ENCODE peak calls at places on chromosome 19, in four cellular contexts. F is GM12892, R is SK-N-SH, P is K562. L is an unnamed sample.

GRCh38 chr19:47899335-47899734 is 13.2 kb upstream of the SULT2A1 start:
- DNase-seq in P (no peak), R (no peak), F (no peak), L (no peak)

GRCh38 chr19:40413291-40413994 is at the start of gene PRX:
- DNase-seq in F (no peak), R (peak), P (peak), L (no peak)

GRCh38 chr19:2607712-2608601 is 94.5 kb downstream of the GNG7 start:
- DNase-seq in F (no peak), P (no peak), R (no peak), L (no peak)

GRCh38 chr19:2699413-2700142 is 2.9 kb downstream of the GNG7 start:
- DNase-seq in R (no peak), F (no peak), P (no peak), L (no peak)

GRCh38 chr19:19486343-19487076 is 28.8 kb downstream of the TSSK6 start:
- DNase-seq in F (no peak), P (no peak), R (no peak), L (no peak)

GRCh38 chr19:10305139-10305806 is 4.3 kb downstream of the ZGLP1 start:
- DNase-seq in P (peak), R (no peak), F (no peak), L (no peak)

GRCh38 chr19:23055946-23056345 is 53.0 kb upstream of the ZNF728 start:
- DNase-seq in P (no peak), R (no peak), F (no peak), L (no peak)

GRCh38 chr19:33512021-33512420 is 9.6 kb downstream of the PEPD start:
- DNase-seq in F (no peak), R (no peak), P (no peak), L (no peak)

GRCh38 chr19:48858984-48859710 is 9.3 kb downstream of the PLEKHA4 start:
- DNase-seq in P (peak), F (peak), R (no peak), L (peak)

GRCh38 chr19:10270616-10271394 is at the start of gene ICAM1:
- DNase-seq in R (peak), F (no peak), P (peak), L (no peak)

GRCh38 chr19:56840452-56841193 is at the start of the genes PEG3 and ZIM2:
- DNase-seq in F (no peak), P (no peak), R (peak), L (no peak)

GRCh38 chr19:16261584-16262370 is 62.8 kb upstream of the KLF2 start:
- DNase-seq in R (no peak), P (no peak), F (no peak), L (no peak)

GRCh38 chr19:13143135-13143534 is 7.0 kb downstream of the STX10 start:
- DNase-seq in P (peak), R (no peak), F (no peak), L (no peak)

GRCh38 chr19:1295169-1296012 is 9.7 kb downstream of the EFNA2 start:
- DNase-seq in P (peak), R (peak), F (peak), L (peak)

GRCh38 chr19:48935864-48936263 is 2.4 kb downstream of the DHDH start:
- DNase-seq in P (no peak), R (no peak), F (no peak), L (no peak)

GRCh38 chr19:55544776-55545439 is 435 bp downstream of the SBK3 start:
- DNase-seq in F (no peak), R (no peak), P (peak), L (no peak)

GRCh38 chr19:4208385-4209094 is 20.8 kb upstream of the EBI3 start:
- DNase-seq in F (no peak), R (peak), P (peak), L (no peak)

GRCh38 chr19:18149596-18149975 is 3.4 kb upstream of the PIK3R2 start:
- DNase-seq in R (no peak), F (no peak), P (no peak), L (no peak)

GRCh38 chr19:56953411-56953810 is 112.9 kb upstream of the PEG3 start:
- DNase-seq in P (no peak), F (no peak), R (no peak), L (no peak)

GRCh38 chr19:10226376-10227214 is 4.5 kb downstream of the S1PR2 start:
- DNase-seq in F (no peak), P (no peak), R (peak), L (no peak)

GRCh38 chr19:57850553-57851017 is 926 bp downstream of the ZNF587 start:
- DNase-seq in F (no peak), P (peak), R (peak), L (no peak)

GRCh38 chr19:15251749-15252397 is 19.6 kb upstream of the EPHX3 start:
- DNase-seq in R (peak), P (peak), F (no peak), L (no peak)

GRCh38 chr19:51566489-51567100 is 4.5 kb upstream of the ZNF175 start:
- DNase-seq in F (no peak), R (no peak), P (peak), L (no peak)

GRCh38 chr19:3785464-3785937 is 680 bp downstream of the MATK start:
- DNase-seq in F (no peak), P (peak), R (no peak), L (no peak)

GRCh38 chr19:21321134-21321533 is 8.1 kb downstream of the ZNF708 start:
- DNase-seq in F (no peak), R (no peak), P (no peak), L (no peak)

GRCh38 chr19:27974082-27974513 is 1238.9 kb downstream of the UQCRFS1 start:
- DNase-seq in P (peak), R (peak), F (no peak), L (no peak)

GRCh38 chr19:10074153-10074552 is 12.0 kb upstream of the SHFL start:
- DNase-seq in R (no peak), F (no peak), P (peak), L (no peak)

GRCh38 chr19:4301590-4302237 is 475 bp downstream of the TMIGD2 start:
- DNase-seq in P (no peak), R (no peak), F (no peak), L (no peak)

GRCh38 chr19:56987184-56987583 is 132.6 kb upstream of the USP29 start:
- DNase-seq in F (no peak), P (no peak), R (peak), L (no peak)

GRCh38 chr19:22609630-22610029 is 24.5 kb upstream of the ZNF492 start:
- DNase-seq in F (no peak), P (no peak), R (no peak), L (no peak)

GRCh38 chr19:50490991-50491472 is 14.4 kb upstream of the GARIN5A start:
- DNase-seq in P (no peak), R (no peak), F (no peak), L (no peak)

GRCh38 chr19:18450934-18451836 is 13.3 kb upstream of the ISYNA1 start:
- DNase-seq in P (peak), R (peak), F (peak), L (peak)

GRCh38 chr19:8585057-8585893 is 8.0 kb upstream of the MYO1F start:
- DNase-seq in F (no peak), R (no peak), P (no peak), L (no peak)
- TF ChIP-seq TAF1 in F (no peak), R (no peak), P (no peak), L (no peak)

GRCh38 chr19:45772130-45772880 is 3.3 kb upstream of the SIX5 start:
- DNase-seq in F (no peak), R (no peak), P (no peak), L (no peak)

GRCh38 chr19:45772912-45773311 is 3.9 kb upstream of the SIX5 start:
- DNase-seq in R (no peak), P (no peak), F (no peak), L (no peak)

GRCh38 chr19:45770192-45771101 is 1.4 kb upstream of the SIX5 start:
- DNase-seq in F (peak), P (peak), R (peak), L (peak)

GRCh38 chr19:45769821-45770191 is 754 bp upstream of the SIX5 start:
- DNase-seq in P (peak), F (no peak), R (no peak), L (no peak)

DNA sequence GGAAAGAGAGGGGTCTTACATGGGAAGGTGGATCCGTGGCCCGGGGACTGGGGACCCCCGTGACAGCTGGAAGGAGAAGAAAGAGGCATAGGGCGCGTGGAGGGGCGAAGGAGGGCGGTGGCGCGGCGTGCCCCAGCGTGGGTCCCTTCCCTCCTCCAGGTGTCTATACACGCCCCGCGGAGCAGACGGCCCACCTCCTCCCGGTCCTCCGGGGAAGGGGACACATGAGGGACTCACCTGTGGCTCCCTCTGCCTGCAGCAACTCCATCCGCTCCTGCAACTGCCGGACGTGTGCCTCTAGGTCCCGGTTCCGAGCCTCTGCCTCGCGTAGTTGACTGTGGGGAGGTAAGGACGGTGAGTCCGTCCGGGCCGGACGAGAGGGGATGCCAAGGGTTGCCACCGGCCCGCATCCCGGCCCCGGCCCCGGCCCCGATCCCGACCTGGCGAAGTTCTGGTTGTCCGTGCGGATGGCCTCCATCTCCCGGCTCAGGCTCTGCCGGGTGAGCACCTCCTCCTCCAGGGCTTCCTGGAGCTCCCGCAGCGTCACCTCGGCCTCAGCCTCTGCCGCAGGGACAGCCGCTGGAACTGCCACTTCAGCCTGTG is 2.4 kb upstream of the SIX5 start:
- DNase-seq in R (no peak), P (no peak), F (no peak), L (no peak)
- TF ChIP-seq TAF1 in R (no peak), P (no peak), F (no peak), L (no peak)

DNA sequence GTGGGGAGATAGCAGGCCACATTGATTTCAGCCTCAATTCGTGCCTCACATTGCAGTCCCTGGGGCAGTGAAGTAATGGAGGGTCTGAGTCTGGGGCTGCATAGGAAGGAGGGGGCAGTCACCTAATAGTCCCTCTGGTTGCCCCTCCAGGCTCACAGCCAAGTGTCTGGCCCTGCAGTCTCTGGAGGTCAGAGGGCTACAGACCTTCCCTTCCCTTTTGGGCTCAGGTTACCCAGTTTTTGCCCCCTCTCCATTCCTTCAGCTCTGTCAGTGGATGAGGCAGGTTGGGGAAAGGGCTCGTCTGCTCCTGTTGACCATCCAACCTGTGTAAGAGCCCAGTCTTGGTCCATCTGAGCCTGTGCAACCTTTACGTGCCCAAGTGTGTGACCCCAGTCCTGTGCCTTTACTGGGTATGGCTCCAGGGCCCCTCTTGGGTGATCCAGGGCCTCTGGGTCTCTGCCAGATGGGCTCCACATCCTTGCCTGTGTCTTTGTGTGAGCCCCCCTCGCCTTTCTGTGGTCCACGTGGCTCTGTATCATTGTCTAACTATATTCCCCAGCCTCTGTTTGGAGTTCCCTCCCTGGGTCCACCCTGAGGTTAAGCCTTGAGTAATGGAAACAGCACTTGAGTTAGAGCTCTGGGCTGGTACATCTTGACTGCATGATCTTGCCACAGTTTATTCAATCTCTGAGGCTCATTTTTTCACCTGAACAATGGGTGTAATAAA is 13.1 kb downstream of the CIC start:
- DNase-seq in F (no peak), P (peak), R (no peak), L (no peak)
- TF ChIP-seq TAF1 in F (no peak), P (no peak), R (no peak), L (no peak)

GRCh38 chr19:7901337-7901736 is 2.3 kb upstream of the MAP2K7 start:
- DNase-seq in R (no peak), P (no peak), F (no peak), L (no peak)

GRCh38 chr19:7903244-7904073 is at the start of gene MAP2K7:
- DNase-seq in P (peak), R (peak), F (peak), L (peak)

GRCh38 chr19:7900931-7901330 is 2.7 kb upstream of the MAP2K7 start:
- DNase-seq in F (no peak), R (no peak), P (no peak), L (no peak)

GRCh38 chr19:7904074-7905020 is 670 bp downstream of the MAP2K7 start:
- DNase-seq in R (peak), P (peak), F (peak), L (peak)

GRCh38 chr19:7902796-7903243 is 857 bp upstream of the MAP2K7 start:
- DNase-seq in P (peak), F (no peak), R (no peak), L (no peak)
- TF ChIP-seq TAF1 in P (no peak), F (no peak), R (no peak), L (no peak)

GRCh38 chr19:53624776-53625540 is 6.8 kb upstream of the DPRX start:
- DNase-seq in P (no peak), F (no peak), R (no peak), L (no peak)

GRCh38 chr19:53626941-53627340 is 4.9 kb upstream of the DPRX start:
- DNase-seq in P (no peak), R (no peak), F (no peak), L (no peak)

DNA sequence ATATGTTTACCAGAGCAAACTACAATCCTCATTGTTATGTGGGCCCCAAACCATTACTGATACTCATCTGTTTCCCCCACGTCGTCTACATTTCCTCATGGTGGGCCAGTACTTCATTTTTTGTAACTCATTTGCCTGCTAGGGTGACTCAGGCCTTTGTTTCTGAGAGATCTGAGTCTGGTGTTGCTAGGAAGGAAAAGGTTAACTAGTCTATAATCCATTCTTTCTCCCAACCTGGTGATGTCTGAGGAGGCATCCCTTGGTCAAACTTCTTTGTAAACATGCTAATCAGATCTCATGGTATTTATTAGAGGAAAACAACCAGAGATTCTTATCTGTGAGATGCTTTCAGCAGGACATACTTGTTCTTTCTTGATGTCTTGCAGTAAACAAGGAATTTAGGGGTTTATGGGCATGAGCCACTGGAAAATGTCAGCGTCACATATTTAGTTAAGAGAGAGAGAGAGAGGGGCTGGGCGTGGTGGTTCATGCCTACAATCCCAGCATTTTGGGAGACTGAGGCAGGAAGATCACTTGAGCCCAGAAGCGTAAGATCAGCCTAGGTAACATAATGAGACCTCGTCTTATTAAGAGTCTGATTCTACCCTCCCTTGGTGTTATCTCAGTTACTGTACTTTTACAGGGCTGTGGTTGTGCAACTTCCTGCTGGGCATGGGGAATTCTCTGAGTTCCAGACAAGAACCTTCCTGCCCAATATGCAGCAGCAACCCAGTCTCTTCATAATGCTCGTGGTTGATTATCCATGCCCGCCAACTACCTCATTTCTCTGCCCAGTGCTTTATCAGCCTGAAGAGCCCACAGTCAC is 9.7 kb upstream of the DPRX start:
- DNase-seq in F (no peak), P (no peak), R (no peak), L (no peak)
- TF ChIP-seq TAF1 in F (no peak), P (no peak), R (no peak), L (no peak)

DNA sequence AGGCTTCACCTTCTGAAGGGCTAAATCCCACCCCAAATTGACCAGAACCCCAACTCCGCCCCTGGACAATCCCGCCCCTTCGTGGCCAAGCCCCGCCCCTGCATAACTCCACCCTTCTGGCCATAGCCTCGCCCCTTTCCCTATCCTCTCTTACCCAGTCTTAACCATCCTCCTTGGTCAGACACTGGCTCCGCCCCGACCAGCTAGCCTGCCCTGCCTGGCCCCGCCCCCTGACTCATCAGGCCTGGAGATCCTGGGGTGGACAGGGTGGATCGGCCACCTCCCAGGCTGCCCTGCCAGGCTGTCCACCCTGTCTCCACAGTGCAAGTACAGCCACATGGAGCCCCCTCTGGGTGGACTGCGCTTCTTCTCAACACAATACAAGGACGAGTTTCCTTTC is 8.0 kb upstream of the ZNF358 start:
- DNase-seq in P (peak), F (no peak), R (peak), L (no peak)
- TF ChIP-seq TAF1 in P (no peak), F (no peak), R (no peak), L (no peak)

DNA sequence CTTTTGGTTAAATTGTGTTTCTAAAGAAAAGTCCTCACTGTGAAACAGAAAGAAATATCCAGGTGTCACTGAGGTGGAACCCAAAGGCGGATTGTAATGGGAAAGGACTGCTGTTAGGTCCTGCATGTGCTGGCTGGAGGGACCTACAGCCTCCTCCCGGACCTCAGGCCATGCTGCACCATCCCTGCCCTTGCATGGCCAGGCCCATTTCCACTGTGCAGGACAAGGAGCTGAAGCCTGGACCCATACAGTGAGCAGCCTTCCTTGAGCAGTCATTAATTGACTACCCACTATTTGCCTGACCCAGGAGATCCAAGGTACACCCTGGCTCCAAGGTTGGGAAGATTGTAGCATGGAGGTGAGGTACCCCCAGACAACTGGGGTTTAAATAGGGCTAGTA is 17.6 kb downstream of the VSTM2B start:
- DNase-seq in P (no peak), F (no peak), R (no peak), L (no peak)
- TF ChIP-seq TAF1 in P (no peak), F (no peak), R (no peak), L (no peak)

DNA sequence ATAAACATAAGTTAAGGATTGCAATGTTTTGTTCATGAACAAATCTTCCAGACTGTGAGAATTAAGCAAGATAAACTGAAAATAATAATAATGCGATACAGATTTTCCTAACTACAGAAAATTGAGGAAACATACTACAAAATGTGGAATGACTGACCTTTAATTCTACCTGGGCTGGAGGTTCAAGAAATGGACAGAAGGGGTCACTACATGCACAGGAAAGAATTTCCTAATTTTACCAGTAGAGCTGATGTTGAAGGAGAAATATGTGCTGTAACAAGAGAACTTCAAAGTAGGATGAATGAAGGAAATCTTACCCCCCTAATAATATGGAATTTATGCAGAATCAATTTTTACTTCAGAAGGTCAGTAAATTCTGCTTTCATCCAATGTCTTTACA is 62.3 kb downstream of the ZNF627 start:
- DNase-seq in R (peak), P (peak), F (no peak), L (no peak)
- TF ChIP-seq TAF1 in R (no peak), P (no peak), F (no peak), L (no peak)